ENCODE peak calls at places on chromosomes 5 and 9, in ten cellular contexts. Q is astrocyte of the spinal cord; V is CD4-positive, alpha-beta T cell; X is epithelial cell of esophagus; S is GM13976; M is choroid plexus epithelial cell; Y is lung; N is BE2C; K is coronary artery; Z is GM12864. F is an unnamed sample.
A peak's percentile ranks its signal among the peaks of the same experiment; 100 is the strongest.

GRCh38 chr5:132022737-132023136 is 11.3 kb upstream of the ACSL6 start:
- DNase-seq in Q (no peak), V (no peak), X (no peak), S (no peak), M (no peak), Y (no peak), N (no peak), K (no peak), Z (no peak), F (no peak)

GRCh38 chr5:134917070-134917831 is 12.3 kb downstream of the PCBD2 start:
- DNase-seq in Q (no peak), V (no peak), X (peak; percentile 32), S (no peak), M (no peak), Y (no peak), N (no peak), K (no peak), Z (no peak), F (no peak)

GRCh38 chr5:68685861-68686260 is 408.0 kb upstream of the SLC30A5 start:
- DNase-seq in Q (no peak), V (no peak), X (no peak), S (no peak), M (no peak), Y (no peak), N (no peak), K (no peak), Z (no peak), F (no peak)

GRCh38 chr9:131174681-131175239 is 49.4 kb downstream of the NUP214 start:
- DNase-seq in Q (no peak), V (no peak), X (no peak), S (no peak), M (no peak), Y (no peak), N (no peak), K (no peak), Z (no peak), F (no peak)

GRCh38 chr5:108380531-108381021 is 1.3 kb downstream of the FBXL17 start:
- DNase-seq in Q (peak; percentile 28), V (peak; percentile 47), X (peak; percentile 27), S (peak; percentile 78), M (peak; percentile 38), Y (peak; percentile 36), N (peak; percentile 50), K (peak; percentile 80), Z (peak; percentile 53), F (peak; percentile 45)

GRCh38 chr9:91359734-91360470 is 1.8 kb downstream of the AUH start:
- DNase-seq in Q (no peak), V (no peak), X (peak; percentile 29), S (no peak), M (no peak), Y (no peak), N (no peak), K (no peak), Z (no peak), F (no peak)

GRCh38 chr5:69414885-69415583 is at the start of gene MARVELD2:
- DNase-seq in Q (peak; percentile 47), V (peak; percentile 53), X (peak; percentile 94), S (peak; percentile 78), M (peak; percentile 52), Y (peak; percentile 91), N (no peak), K (no peak), Z (no peak), F (peak; percentile 47)

GRCh38 chr9:111533099-111533785 is 8.3 kb downstream of the ZNF483 start:
- DNase-seq in Q (no peak), V (no peak), X (peak; percentile 41), S (no peak), M (peak; percentile 11), Y (no peak), N (no peak), K (no peak), Z (no peak), F (no peak)

GRCh38 chr5:110790673-110791072 is 51.9 kb downstream of the SLC25A46 start:
- DNase-seq in Q (peak; percentile 59), V (no peak), X (peak; percentile 68), S (no peak), M (peak; percentile 95), Y (no peak), N (no peak), K (no peak), Z (no peak), F (no peak)

GRCh38 chr9:6641073-6641455 is 4.5 kb downstream of the GLDC start:
- DNase-seq in Q (no peak), V (no peak), X (no peak), S (no peak), M (no peak), Y (no peak), N (no peak), K (no peak), Z (no peak), F (no peak)

GRCh38 chr9:117549444-117549843 is 134.6 kb upstream of the ASTN2 start:
- DNase-seq in Q (no peak), V (no peak), X (no peak), S (no peak), M (no peak), Y (no peak), N (no peak), K (no peak), Z (no peak), F (no peak)

GRCh38 chr5:51109786-51110410 is 273.4 kb upstream of the ISL1 start:
- DNase-seq in Q (no peak), V (no peak), X (no peak), S (no peak), M (no peak), Y (no peak), N (no peak), K (no peak), Z (no peak), F (no peak)

DNA sequence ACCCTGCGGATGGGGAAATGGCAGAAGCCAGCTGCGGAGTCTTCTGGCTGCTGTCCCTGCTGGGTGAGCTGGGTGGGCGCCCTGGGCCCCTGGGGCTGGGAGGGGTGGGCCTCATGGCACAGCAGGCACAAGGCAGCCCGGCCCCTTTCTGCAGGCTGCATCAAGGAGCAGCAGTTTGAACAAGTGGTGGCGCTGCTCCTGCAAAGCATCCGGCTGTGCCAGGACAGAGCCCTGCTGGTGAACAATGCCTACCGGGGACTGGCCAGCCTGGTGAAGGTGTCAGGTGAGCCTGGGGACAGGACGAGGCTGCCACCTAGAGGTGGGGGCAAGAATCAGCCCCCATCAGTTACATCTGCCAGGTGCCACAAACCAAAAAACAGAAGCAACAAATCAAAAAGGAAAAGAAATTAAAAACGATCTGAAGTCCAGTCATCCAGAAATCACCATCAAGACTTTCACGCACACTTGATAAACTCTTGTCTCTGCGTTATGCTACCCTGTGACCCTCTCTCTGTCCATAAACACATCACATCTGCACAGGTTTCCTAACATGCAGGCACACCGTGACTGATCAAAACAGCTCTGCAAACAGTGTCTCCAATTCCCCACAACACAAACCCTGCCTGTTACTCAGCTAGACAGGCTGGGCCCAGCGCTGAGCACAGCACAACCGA is 13.9 kb downstream of the REXO4 start:
- DNase-seq in Q (no peak), V (peak; percentile 74), X (peak; percentile 84), S (peak; percentile 66), M (peak; percentile 41), Y (peak; percentile 67), N (peak; percentile 54), K (no peak), Z (no peak), F (no peak)
- TF ChIP-seq CTCF in Q (peak; percentile 56), V (peak; percentile 80), X (peak; percentile 83), S (peak; percentile 53), M (peak; percentile 72), Y (peak; percentile 43), N (peak; percentile 62), K (no peak), Z (peak; percentile 77), F (peak; percentile 45)

GRCh38 chr9:127426756-127427155 is 2.6 kb downstream of the ZNF79 start:
- DNase-seq in Q (no peak), V (no peak), X (peak; percentile 69), S (peak; percentile 49), M (no peak), Y (no peak), N (no peak), K (no peak), Z (no peak), F (no peak)

GRCh38 chr9:127422787-127423186 is 1.4 kb upstream of the ZNF79 start:
- DNase-seq in Q (no peak), V (no peak), X (no peak), S (no peak), M (no peak), Y (no peak), N (no peak), K (no peak), Z (no peak), F (no peak)

GRCh38 chr9:127423591-127423933 is 620 bp upstream of the ZNF79 start:
- DNase-seq in Q (no peak), V (no peak), X (no peak), S (no peak), M (no peak), Y (no peak), N (no peak), K (no peak), Z (no peak), F (no peak)

GRCh38 chr9:127423934-127424668 is at the start of gene ZNF79:
- DNase-seq in Q (peak; percentile 95), V (peak; percentile 89), X (peak; percentile 95), S (peak; percentile 97), M (peak; percentile 95), Y (peak; percentile 94), N (peak; percentile 96), K (peak; percentile 95), Z (peak; percentile 74), F (peak; percentile 88)

DNA sequence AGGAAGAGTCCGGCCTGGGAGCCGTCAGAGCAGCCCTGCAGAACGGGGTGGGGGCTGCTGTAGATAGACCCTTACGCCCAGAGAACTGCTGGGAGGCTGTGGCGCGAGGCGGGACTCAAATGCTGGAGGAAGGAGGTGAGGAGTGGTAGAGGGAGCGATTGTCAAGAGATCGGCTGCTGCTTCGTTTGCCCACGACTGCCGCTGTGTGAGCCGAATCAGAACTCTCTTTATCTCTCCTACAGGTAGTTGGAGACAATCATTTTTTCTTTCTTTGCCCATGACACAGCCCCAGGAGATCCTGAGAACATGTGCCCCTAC is 446 bp downstream of the ZNF79 start:
- DNase-seq in Q (no peak), V (no peak), X (no peak), S (no peak), M (peak; percentile 41), Y (no peak), N (no peak), K (no peak), Z (no peak), F (no peak)
- TF ChIP-seq CTCF in Q (no peak), V (no peak), X (no peak), S (no peak), M (no peak), Y (no peak), N (peak; percentile 1), K (no peak), Z (no peak), F (no peak)

DNA sequence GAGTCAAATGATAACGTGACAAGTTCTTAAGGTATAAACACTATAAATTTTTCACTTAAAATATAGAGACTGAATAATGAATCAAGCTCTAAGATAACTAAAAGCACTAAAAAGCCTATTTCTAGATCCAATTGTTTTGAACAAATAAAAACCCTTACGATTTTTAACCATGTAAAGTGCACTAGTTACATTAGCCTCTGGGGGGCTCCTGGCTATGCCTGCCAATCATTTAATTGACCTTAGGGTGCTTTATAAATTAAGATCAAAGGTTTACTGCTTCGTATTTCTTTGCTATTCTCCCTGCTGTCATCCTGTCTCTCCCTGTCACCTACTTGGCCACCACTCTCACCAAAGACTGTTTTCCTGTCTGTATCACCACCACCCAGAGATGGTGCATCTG is 133.4 kb downstream of the ESM1 start:
- DNase-seq in Q (no peak), V (no peak), X (no peak), S (no peak), M (no peak), Y (no peak), N (no peak), K (no peak), Z (no peak), F (no peak)
- TF ChIP-seq CTCF in Q (no peak), V (no peak), X (no peak), S (no peak), M (peak; percentile 35), Y (no peak), N (peak; percentile 7), K (no peak), Z (peak; percentile 7), F (no peak)

GRCh38 chr5:54883374-54884194 is 101.8 kb downstream of the ESM1 start:
- DNase-seq in Q (peak; percentile 72), V (no peak), X (peak; percentile 64), S (no peak), M (peak; percentile 78), Y (peak; percentile 41), N (no peak), K (no peak), Z (no peak), F (no peak)
- TF ChIP-seq CTCF in Q (no peak), V (no peak), X (no peak), S (no peak), M (no peak), Y (no peak), N (no peak), K (no peak), Z (no peak), F (no peak)